ENCODE peak calls at places on chromosomes 1 and 21, in five cellular contexts. U, G, A, L and D are unnamed samples.

GRCh38 chr1:53505891-53506290 is 46.7 kb downstream of the DMRTB1 start:
- DNase-seq in U (no peak), G (no peak), A (no peak), L (no peak), D (no peak)

GRCh38 chr1:101728029-101728428 is 268.7 kb downstream of the OLFM3 start:
- DNase-seq in U (no peak), G (no peak), A (no peak), L (no peak), D (no peak)

GRCh38 chr1:85606414-85606800 is 25.8 kb downstream of the CCN1 start:
- DNase-seq in U (peak), G (peak), A (no peak), L (no peak), D (no peak)

GRCh38 chr1:5403935-5404334 is 588.3 kb downstream of the NPHP4 start:
- DNase-seq in U (no peak), G (no peak), A (no peak), L (no peak), D (no peak)

GRCh38 chr1:174995916-174996315 is 3.8 kb upstream of the CACYBP start:
- DNase-seq in U (peak), G (peak), A (no peak), L (peak), D (no peak)

GRCh38 chr1:223102797-223103533 is 40.1 kb downstream of the TLR5 start:
- DNase-seq in U (no peak), G (no peak), A (no peak), L (no peak), D (peak)

GRCh38 chr21:42357307-42357706 is 6.5 kb upstream of the TFF2 start:
- DNase-seq in U (no peak), G (no peak), A (no peak), L (no peak), D (no peak)

GRCh38 chr1:7257225-7257624 is 472.0 kb downstream of the CAMTA1 start:
- DNase-seq in U (no peak), G (no peak), A (no peak), L (no peak), D (no peak)

GRCh38 chr1:206717237-206717989 is 32.7 kb downstream of the MAPKAPK2 start:
- DNase-seq in U (no peak), G (no peak), A (no peak), L (peak), D (no peak)

GRCh38 chr1:151611288-151611790 is 511 bp upstream of the SNX27 start:
- DNase-seq in U (no peak), G (peak), A (peak), L (peak), D (peak)

GRCh38 chr21:17542371-17542992 is 29.6 kb downstream of the CXADR start:
- DNase-seq in U (peak), G (no peak), A (no peak), L (peak), D (no peak)

GRCh38 chr21:44353200-44353970 is at the start of gene TRPM2:
- DNase-seq in U (no peak), G (no peak), A (peak), L (peak), D (no peak)

GRCh38 chr1:159175571-159175970 is 4.2 kb downstream of the CADM3 start:
- DNase-seq in U (no peak), G (no peak), A (no peak), L (no peak), D (no peak)

GRCh38 chr1:207102146-207102545 is 1.9 kb upstream of the C4BPA start:
- DNase-seq in U (no peak), G (no peak), A (no peak), L (no peak), D (no peak)

GRCh38 chr1:117060441-117061317 is 553 bp downstream of the TTF2 start:
- DNase-seq in U (peak), G (peak), A (no peak), L (peak), D (peak)

GRCh38 chr21:43262427-43262826 is 93.6 kb downstream of the CRYAA start:
- DNase-seq in U (no peak), G (peak), A (no peak), L (no peak), D (peak)

GRCh38 chr1:164524810-164525209 is 34.2 kb upstream of the PBX1 start:
- DNase-seq in U (peak), G (peak), A (no peak), L (peak), D (no peak)

GRCh38 chr1:165443539-165444289 is 1.2 kb downstream of the RXRG start:
- DNase-seq in U (no peak), G (no peak), A (no peak), L (no peak), D (no peak)

GRCh38 chr1:176174108-176174507 is 33.0 kb downstream of the COP1 start:
- DNase-seq in U (no peak), G (peak), A (no peak), L (peak), D (no peak)

GRCh38 chr1:226405411-226405988 is 2.4 kb downstream of the PARP1 start:
- DNase-seq in U (no peak), G (no peak), A (no peak), L (no peak), D (no peak)

GRCh38 chr1:205316179-205316578 is 5.4 kb downstream of the NUAK2 start:
- DNase-seq in U (no peak), G (no peak), A (no peak), L (peak), D (no peak)

GRCh38 chr1:153357853-153358690 is at the start of gene S100A9:
- DNase-seq in U (no peak), G (no peak), A (no peak), L (no peak), D (no peak)

GRCh38 chr1:51990478-51990965 is at the start of gene RAB3B:
- DNase-seq in U (peak), G (peak), A (no peak), L (peak), D (peak)

GRCh38 chr21:42724226-42724920 is 71.0 kb downstream of the PDE9A start:
- DNase-seq in U (peak), G (peak), A (no peak), L (peak), D (peak)

GRCh38 chr1:229111703-229112319 is 159.1 kb upstream of the RAB4A start:
- DNase-seq in U (no peak), G (peak), A (no peak), L (peak), D (no peak)

GRCh38 chr1:55700359-55701130 is 485.4 kb upstream of the USP24 start:
- DNase-seq in U (no peak), G (peak), A (no peak), L (no peak), D (no peak)

GRCh38 chr1:110916669-110917306 is 43.8 kb downstream of the CD53 start:
- DNase-seq in U (no peak), G (peak), A (no peak), L (peak), D (peak)

GRCh38 chr1:107594541-107594940 is 370.4 kb downstream of the VAV3 start:
- DNase-seq in U (no peak), G (no peak), A (no peak), L (peak), D (no peak)

GRCh38 chr1:1858382-1859086 is 32.4 kb downstream of the GNB1 start:
- DNase-seq in U (peak), G (peak), A (peak), L (peak), D (peak)
- TF ChIP-seq CTCF in U (peak), G (peak), A (peak), L (peak), D (peak)

DNA sequence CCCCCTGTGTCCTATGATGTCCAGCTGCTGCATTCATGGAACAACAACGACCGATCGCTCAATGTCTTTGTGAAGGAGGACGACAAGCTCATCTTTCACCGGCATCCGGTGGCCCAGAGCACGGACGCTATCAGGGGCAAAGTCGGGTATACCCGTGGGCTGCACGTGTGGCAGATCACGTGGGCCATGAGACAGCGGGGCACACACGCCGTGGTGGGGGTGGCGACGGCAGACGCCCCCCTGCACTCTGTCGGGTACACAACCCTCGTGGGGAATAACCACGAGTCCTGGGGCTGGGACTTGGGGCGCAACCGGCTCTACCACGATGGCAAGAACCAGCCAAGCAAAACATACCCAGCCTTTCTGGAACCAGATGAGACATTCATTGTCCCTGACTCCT is 63.3 kb downstream of the SPSB1 start:
- DNase-seq in U (no peak), G (no peak), A (no peak), L (no peak), D (no peak)
- H3K4me3 ChIP-seq in U (no peak), G (no peak), A (no peak), L (no peak), D (no peak)

GRCh38 chr1:234460652-234461051 is 18.3 kb downstream of the TARBP1 start:
- DNase-seq in U (no peak), G (no peak), A (no peak), L (no peak), D (no peak)

GRCh38 chr1:234463749-234464148 is 15.2 kb downstream of the TARBP1 start:
- DNase-seq in U (no peak), G (no peak), A (no peak), L (no peak), D (no peak)

GRCh38 chr1:234452566-234452965 is 26.4 kb downstream of the TARBP1 start:
- DNase-seq in U (no peak), G (no peak), A (no peak), L (no peak), D (no peak)

GRCh38 chr1:234454910-234455309 is 24.1 kb downstream of the TARBP1 start:
- DNase-seq in U (no peak), G (no peak), A (no peak), L (no peak), D (no peak)

GRCh38 chr1:234458352-234459027 is 20.5 kb downstream of the TARBP1 start:
- DNase-seq in U (no peak), G (no peak), A (no peak), L (peak), D (peak)
- TF ChIP-seq CTCF in U (no peak), G (no peak), A (no peak), L (no peak), D (no peak)

DNA sequence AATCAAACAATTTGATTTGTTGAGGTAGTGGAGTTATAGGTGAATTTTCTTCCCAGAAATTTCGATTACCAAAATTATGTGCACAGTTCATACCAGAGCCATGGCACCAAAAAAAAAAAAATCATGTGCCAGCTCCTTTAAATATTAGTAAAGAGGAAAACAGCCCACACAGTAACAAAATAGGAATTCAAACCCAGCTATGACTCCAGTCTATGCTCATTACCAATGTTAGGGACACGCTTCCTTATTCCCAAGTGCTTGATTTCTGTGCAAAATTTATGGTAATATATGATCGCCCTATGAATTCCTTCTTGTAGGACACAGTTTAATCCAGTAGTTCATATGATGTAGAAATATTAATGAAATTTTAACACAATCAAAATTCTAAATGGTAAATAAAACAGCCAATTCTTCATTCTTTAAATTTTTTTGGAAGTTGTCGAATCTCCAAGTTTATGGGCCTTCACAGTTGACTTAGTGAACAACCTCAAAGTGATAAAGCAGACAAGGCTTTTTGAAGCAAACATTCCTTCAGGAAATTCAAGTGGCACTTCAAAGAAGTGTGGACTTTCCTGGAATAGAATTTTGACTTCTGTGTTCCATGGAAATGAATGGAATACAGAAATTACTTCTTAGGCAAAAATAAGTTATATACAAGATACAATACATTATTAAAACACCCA is 1.9 kb downstream of the TOR1AIP2 start:
- DNase-seq in U (no peak), G (no peak), A (no peak), L (no peak), D (no peak)
- H3K4me3 ChIP-seq in U (no peak), G (no peak), A (no peak), L (peak), D (peak)